ENCODE peak calls at places on chromosomes 7 and 10, in seven cellular contexts. One of them, this sample, is unnamed. For H3K4me1, the result is how much of the 10 kb centered on the place peaks cover.

GRCh38 chr10:127619550-127619949 is 70.4 kb downstream of the NPS start:
- DNase-seq in heart right ventricle: no peak
- DNase-seq in GM23338: no peak
- DNase-seq in endodermal cell: no peak
- DNase-seq in CD8-positive, alpha-beta T cell: no peak
- DNase-seq in vagina: no peak
- DNase-seq in cardiac muscle cell: no peak
- DNase-seq in this sample: no peak

GRCh38 chr7:17369686-17370426 is 71.4 kb downstream of the AHR start:
- DNase-seq in heart right ventricle: peak
- DNase-seq in CD8-positive, alpha-beta T cell: no peak
- DNase-seq in cardiac muscle cell: peak
- DNase-seq in GM23338: peak
- DNase-seq in vagina: no peak
- DNase-seq in endodermal cell: no peak
- DNase-seq in this sample: no peak

GRCh38 chr10:77643795-77644468 is 6.3 kb upstream of the KCNMA1 start:
- DNase-seq in GM23338: peak
- DNase-seq in endodermal cell: peak
- DNase-seq in heart right ventricle: no peak
- DNase-seq in cardiac muscle cell: peak
- DNase-seq in vagina: no peak
- DNase-seq in CD8-positive, alpha-beta T cell: no peak
- DNase-seq in this sample: no peak

GRCh38 chr7:67758551-67758950 is 761.9 kb downstream of the TYW1 start:
- DNase-seq in CD8-positive, alpha-beta T cell: no peak
- DNase-seq in vagina: no peak
- DNase-seq in GM23338: no peak
- DNase-seq in endodermal cell: no peak
- DNase-seq in heart right ventricle: no peak
- DNase-seq in cardiac muscle cell: no peak
- DNase-seq in this sample: no peak

GRCh38 chr10:89535185-89536012 is at the start of gene SLC16A12:
- DNase-seq in endodermal cell: peak
- DNase-seq in GM23338: peak
- DNase-seq in heart right ventricle: peak
- DNase-seq in vagina: no peak
- DNase-seq in cardiac muscle cell: peak
- DNase-seq in CD8-positive, alpha-beta T cell: no peak
- DNase-seq in this sample: no peak

GRCh38 chr7:12685550-12685949 is 1.9 kb upstream of the ARL4A start:
- DNase-seq in cardiac muscle cell: peak
- DNase-seq in GM23338: peak
- DNase-seq in CD8-positive, alpha-beta T cell: peak
- DNase-seq in heart right ventricle: peak
- DNase-seq in vagina: no peak
- DNase-seq in endodermal cell: peak
- DNase-seq in this sample: peak

GRCh38 chr7:104252409-104253134 is 44.8 kb upstream of the ORC5 start:
- DNase-seq in GM23338: peak
- DNase-seq in cardiac muscle cell: no peak
- DNase-seq in vagina: no peak
- DNase-seq in heart right ventricle: no peak
- DNase-seq in CD8-positive, alpha-beta T cell: no peak
- DNase-seq in endodermal cell: peak
- DNase-seq in this sample: no peak

GRCh38 chr7:151302531-151302930 is 39.1 kb upstream of the NUB1 start:
- DNase-seq in heart right ventricle: no peak
- DNase-seq in endodermal cell: no peak
- DNase-seq in CD8-positive, alpha-beta T cell: no peak
- DNase-seq in GM23338: no peak
- DNase-seq in cardiac muscle cell: no peak
- DNase-seq in vagina: no peak
- DNase-seq in this sample: peak

GRCh38 chr7:148335790-148336189 is 254.8 kb upstream of the C7orf33 start:
- DNase-seq in cardiac muscle cell: no peak
- DNase-seq in endodermal cell: no peak
- DNase-seq in CD8-positive, alpha-beta T cell: no peak
- DNase-seq in heart right ventricle: no peak
- DNase-seq in vagina: no peak
- DNase-seq in GM23338: no peak
- DNase-seq in this sample: no peak

GRCh38 chr7:90337106-90337505 is 9.4 kb upstream of the GTPBP10 start:
- DNase-seq in endodermal cell: no peak
- DNase-seq in vagina: no peak
- DNase-seq in GM23338: no peak
- DNase-seq in heart right ventricle: no peak
- DNase-seq in CD8-positive, alpha-beta T cell: no peak
- DNase-seq in cardiac muscle cell: peak
- DNase-seq in this sample: no peak

GRCh38 chr7:41027428-41028115 is 675.3 kb downstream of the INHBA start:
- DNase-seq in CD8-positive, alpha-beta T cell: no peak
- DNase-seq in heart right ventricle: no peak
- DNase-seq in GM23338: no peak
- DNase-seq in vagina: no peak
- DNase-seq in endodermal cell: no peak
- DNase-seq in cardiac muscle cell: peak
- DNase-seq in this sample: no peak

GRCh38 chr10:62380002-62380401 is 5.8 kb downstream of the ZNF365 start:
- DNase-seq in GM23338: no peak
- DNase-seq in cardiac muscle cell: peak
- DNase-seq in heart right ventricle: no peak
- DNase-seq in endodermal cell: no peak
- DNase-seq in vagina: no peak
- DNase-seq in CD8-positive, alpha-beta T cell: no peak
- DNase-seq in this sample: no peak

GRCh38 chr7:4479367-4480039 is 202.6 kb upstream of the FOXK1 start:
- DNase-seq in vagina: no peak
- DNase-seq in endodermal cell: peak
- DNase-seq in GM23338: peak
- DNase-seq in cardiac muscle cell: peak
- DNase-seq in heart right ventricle: peak
- DNase-seq in CD8-positive, alpha-beta T cell: no peak
- DNase-seq in this sample: no peak

GRCh38 chr10:132987671-132988571 is 45.6 kb upstream of the CFAP46 start:
- DNase-seq in cardiac muscle cell: peak
- DNase-seq in vagina: no peak
- DNase-seq in endodermal cell: no peak
- DNase-seq in heart right ventricle: no peak
- DNase-seq in CD8-positive, alpha-beta T cell: no peak
- DNase-seq in GM23338: no peak
- DNase-seq in this sample: no peak

GRCh38 chr7:150400779-150401423 is 21.8 kb downstream of the ZNF775 start:
- DNase-seq in vagina: no peak
- DNase-seq in heart right ventricle: no peak
- DNase-seq in CD8-positive, alpha-beta T cell: no peak
- DNase-seq in GM23338: no peak
- DNase-seq in cardiac muscle cell: no peak
- DNase-seq in endodermal cell: peak
- DNase-seq in this sample: peak

GRCh38 chr10:84118395-84119006 is 20.8 kb upstream of the GHITM start:
- DNase-seq in cardiac muscle cell: no peak
- DNase-seq in endodermal cell: no peak
- DNase-seq in vagina: no peak
- DNase-seq in CD8-positive, alpha-beta T cell: no peak
- DNase-seq in GM23338: no peak
- DNase-seq in heart right ventricle: no peak
- DNase-seq in this sample: no peak

DNA sequence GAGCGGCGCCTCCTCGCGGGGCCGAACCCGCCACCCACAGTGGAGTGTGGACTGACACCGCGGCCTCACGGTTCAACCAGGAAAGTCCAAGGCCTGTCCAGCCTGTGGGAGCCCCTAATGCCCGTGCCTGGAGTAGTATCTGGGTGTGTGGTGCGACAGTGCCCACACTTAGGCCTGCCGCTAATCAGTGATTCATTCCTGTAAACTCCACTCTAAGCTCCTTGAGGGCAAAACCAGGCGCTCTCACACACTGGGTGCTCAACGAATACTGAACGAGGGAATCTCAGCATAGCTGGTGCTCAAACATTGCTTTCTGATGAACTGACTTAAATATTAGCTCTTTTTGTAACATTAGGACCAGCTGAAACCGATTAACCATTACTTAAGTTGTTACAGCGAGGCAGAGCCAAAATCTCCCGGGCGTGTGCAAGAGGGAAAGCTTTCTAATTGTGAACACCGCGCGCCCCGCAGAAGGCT is 573 bp upstream of the GSDME start:
- DNase-seq in heart right ventricle: no peak
- DNase-seq in GM23338: peak
- DNase-seq in CD8-positive, alpha-beta T cell: no peak
- DNase-seq in vagina: no peak
- DNase-seq in cardiac muscle cell: peak
- DNase-seq in endodermal cell: no peak
- DNase-seq in this sample: peak
- H3K27ac ChIP-seq in heart right ventricle: peak
- H3K27ac ChIP-seq in GM23338: no peak
- H3K27ac ChIP-seq in CD8-positive, alpha-beta T cell: no peak
- H3K27ac ChIP-seq in vagina: peak
- H3K27ac ChIP-seq in cardiac muscle cell: no peak
- H3K27ac ChIP-seq in endodermal cell: no peak
- H3K27ac ChIP-seq in this sample: peak

DNA sequence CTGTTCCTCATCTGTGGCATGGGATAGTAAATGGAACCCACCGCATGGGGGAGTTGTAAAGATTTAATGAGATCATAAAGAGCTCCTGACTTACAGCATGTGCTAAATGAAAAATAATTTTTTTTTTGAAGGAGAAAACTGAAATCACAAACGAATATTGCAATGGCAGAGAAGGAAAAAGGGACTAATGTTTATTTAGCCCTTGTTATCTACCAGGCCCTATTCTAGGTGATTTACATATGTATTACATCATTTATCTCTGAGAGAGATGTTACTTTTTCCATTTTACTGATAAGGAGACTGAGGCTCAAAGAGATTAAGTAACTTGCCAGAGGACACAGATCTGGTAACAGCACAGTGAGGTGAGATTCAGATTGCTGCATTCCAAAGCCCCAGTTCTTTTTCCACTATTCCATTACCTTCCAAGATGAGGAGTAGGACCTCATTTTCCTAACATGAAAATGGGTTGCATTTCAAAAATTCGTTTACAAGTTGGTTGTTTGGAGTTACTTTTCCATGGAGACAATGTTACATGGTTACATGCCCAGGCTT is 28.6 kb downstream of the VCL start:
- DNase-seq in endodermal cell: no peak
- DNase-seq in heart right ventricle: no peak
- DNase-seq in GM23338: no peak
- DNase-seq in cardiac muscle cell: no peak
- DNase-seq in vagina: no peak
- DNase-seq in CD8-positive, alpha-beta T cell: no peak
- DNase-seq in this sample: no peak
- H3K4me1 ChIP-seq in endodermal cell: under half
- H3K4me1 ChIP-seq in heart right ventricle: half or more
- H3K4me1 ChIP-seq in GM23338: under half
- H3K4me1 ChIP-seq in cardiac muscle cell: under half
- H3K4me1 ChIP-seq in vagina: half or more
- H3K4me1 ChIP-seq in CD8-positive, alpha-beta T cell: under half
- H3K4me1 ChIP-seq in this sample: under half

GRCh38 chr7:135158141-135158655 is 10.3 kb downstream of the TMEM140 start:
- DNase-seq in heart right ventricle: no peak
- DNase-seq in cardiac muscle cell: no peak
- DNase-seq in vagina: no peak
- DNase-seq in endodermal cell: no peak
- DNase-seq in GM23338: no peak
- DNase-seq in CD8-positive, alpha-beta T cell: no peak
- DNase-seq in this sample: no peak

GRCh38 chr7:135160098-135160857 is 10.2 kb downstream of the CYREN start:
- DNase-seq in heart right ventricle: peak
- DNase-seq in vagina: no peak
- DNase-seq in cardiac muscle cell: peak
- DNase-seq in endodermal cell: no peak
- DNase-seq in CD8-positive, alpha-beta T cell: no peak
- DNase-seq in GM23338: no peak
- DNase-seq in this sample: no peak

GRCh38 chr7:135158874-135159273 is 11.0 kb downstream of the TMEM140 start:
- DNase-seq in vagina: no peak
- DNase-seq in CD8-positive, alpha-beta T cell: no peak
- DNase-seq in GM23338: no peak
- DNase-seq in heart right ventricle: no peak
- DNase-seq in cardiac muscle cell: no peak
- DNase-seq in endodermal cell: no peak
- DNase-seq in this sample: no peak

GRCh38 chr7:135160858-135161653 is 9.5 kb downstream of the CYREN start:
- DNase-seq in GM23338: peak
- DNase-seq in vagina: no peak
- DNase-seq in CD8-positive, alpha-beta T cell: no peak
- DNase-seq in cardiac muscle cell: peak
- DNase-seq in heart right ventricle: peak
- DNase-seq in endodermal cell: no peak
- DNase-seq in this sample: no peak

GRCh38 chr7:135159359-135160087 is 11.0 kb downstream of the CYREN start:
- DNase-seq in endodermal cell: no peak
- DNase-seq in heart right ventricle: no peak
- DNase-seq in cardiac muscle cell: no peak
- DNase-seq in CD8-positive, alpha-beta T cell: no peak
- DNase-seq in GM23338: no peak
- DNase-seq in vagina: no peak
- DNase-seq in this sample: no peak
- H3K4me3 ChIP-seq in endodermal cell: no peak
- H3K4me3 ChIP-seq in heart right ventricle: no peak
- H3K4me3 ChIP-seq in cardiac muscle cell: no peak
- H3K4me3 ChIP-seq in CD8-positive, alpha-beta T cell: no peak
- H3K4me3 ChIP-seq in GM23338: no peak
- H3K4me3 ChIP-seq in vagina: no peak
- H3K4me3 ChIP-seq in this sample: no peak

GRCh38 chr7:102990642-102991041 is 77.8 kb downstream of the LRRC17 start:
- DNase-seq in cardiac muscle cell: no peak
- DNase-seq in heart right ventricle: no peak
- DNase-seq in CD8-positive, alpha-beta T cell: no peak
- DNase-seq in vagina: no peak
- DNase-seq in GM23338: no peak
- DNase-seq in endodermal cell: no peak
- DNase-seq in this sample: no peak

GRCh38 chr7:102991077-102991539 is 78.3 kb downstream of the LRRC17 start:
- DNase-seq in CD8-positive, alpha-beta T cell: no peak
- DNase-seq in endodermal cell: no peak
- DNase-seq in vagina: no peak
- DNase-seq in cardiac muscle cell: no peak
- DNase-seq in GM23338: no peak
- DNase-seq in heart right ventricle: no peak
- DNase-seq in this sample: no peak

GRCh38 chr7:102988088-102988487 is 75.3 kb downstream of the LRRC17 start:
- DNase-seq in heart right ventricle: no peak
- DNase-seq in CD8-positive, alpha-beta T cell: no peak
- DNase-seq in vagina: no peak
- DNase-seq in cardiac muscle cell: no peak
- DNase-seq in endodermal cell: no peak
- DNase-seq in GM23338: no peak
- DNase-seq in this sample: no peak

GRCh38 chr7:102988631-102989030 is 75.8 kb downstream of the LRRC17 start:
- DNase-seq in vagina: no peak
- DNase-seq in CD8-positive, alpha-beta T cell: no peak
- DNase-seq in heart right ventricle: no peak
- DNase-seq in GM23338: no peak
- DNase-seq in cardiac muscle cell: no peak
- DNase-seq in endodermal cell: no peak
- DNase-seq in this sample: no peak

DNA sequence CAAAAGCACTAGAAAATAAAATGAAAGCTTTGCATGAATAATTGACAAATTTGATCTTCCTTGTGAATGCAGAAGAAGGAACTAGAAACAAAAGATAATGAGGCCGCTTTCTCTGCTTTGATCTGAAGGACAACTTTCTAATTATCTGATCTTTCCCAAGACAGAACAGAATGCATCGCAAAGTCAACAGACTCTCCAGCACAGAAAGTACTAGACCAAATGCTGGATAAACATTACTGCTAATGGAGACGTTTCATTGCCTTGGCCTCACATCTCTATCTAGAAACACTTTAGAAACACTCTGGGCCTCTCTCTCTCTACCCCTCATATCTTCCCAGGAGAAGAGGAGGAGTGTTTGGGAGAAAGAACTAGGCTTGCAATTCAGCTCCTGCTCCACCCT is 76.4 kb downstream of the LRRC17 start:
- DNase-seq in endodermal cell: no peak
- DNase-seq in GM23338: no peak
- DNase-seq in heart right ventricle: no peak
- DNase-seq in vagina: no peak
- DNase-seq in cardiac muscle cell: no peak
- DNase-seq in CD8-positive, alpha-beta T cell: no peak
- DNase-seq in this sample: no peak
- H3K27ac ChIP-seq in endodermal cell: no peak
- H3K27ac ChIP-seq in GM23338: no peak
- H3K27ac ChIP-seq in heart right ventricle: peak
- H3K27ac ChIP-seq in vagina: no peak
- H3K27ac ChIP-seq in cardiac muscle cell: no peak
- H3K27ac ChIP-seq in CD8-positive, alpha-beta T cell: no peak
- H3K27ac ChIP-seq in this sample: peak